ENCODE peak calls at places on chromosomes 11 and 22, in five cellular contexts. K, N, A, X and D are unnamed samples.

GRCh38 chr11:57735655-57736298 is 5.5 kb upstream of the SELENOH start:
- DNase-seq in A (no peak), K (no peak), N (no peak), X (no peak), D (no peak)

GRCh38 chr11:126336646-126337045 is 18.8 kb upstream of the ST3GAL4 start:
- DNase-seq in K (no peak), A (no peak), N (no peak), X (no peak), D (no peak)

GRCh38 chr11:2534131-2534956 is 89.5 kb downstream of the KCNQ1 start:
- DNase-seq in X (peak), K (no peak), N (no peak), A (no peak), D (no peak)

GRCh38 chr11:123381817-123382554 is 48.1 kb upstream of the GRAMD1B start:
- DNase-seq in N (no peak), A (no peak), K (no peak), X (no peak), D (no peak)

GRCh38 chr22:25404556-25404922 is 159.9 kb upstream of the GRK3 start:
- DNase-seq in K (no peak), N (no peak), X (peak), A (no peak), D (no peak)

GRCh38 chr22:20130739-20131592 is 638 bp upstream of the ZDHHC8 start:
- DNase-seq in A (peak), X (peak), N (peak), K (peak), D (peak)

GRCh38 chr11:64537876-64538275 is 53.1 kb upstream of the SLC22A12 start:
- DNase-seq in X (no peak), N (no peak), A (no peak), K (no peak), D (no peak)

GRCh38 chr11:10454902-10455631 is at the start of gene AMPD3:
- DNase-seq in K (peak), A (no peak), N (no peak), X (peak), D (no peak)

GRCh38 chr11:68941324-68942089 is 37.8 kb downstream of the IGHMBP2 start:
- DNase-seq in A (no peak), K (no peak), N (no peak), X (no peak), D (no peak)

GRCh38 chr11:133898770-133899115 is 53.4 kb upstream of the SPATA19 start:
- DNase-seq in K (no peak), A (peak), N (no peak), X (no peak), D (no peak)

GRCh38 chr11:31874631-31875191 is 63.6 kb upstream of the PAX6 start:
- DNase-seq in A (no peak), N (no peak), X (no peak), K (no peak), D (no peak)

GRCh38 chr11:111460752-111461305 is 51.4 kb downstream of the BTG4 start:
- DNase-seq in N (no peak), K (no peak), A (no peak), X (no peak), D (no peak)

GRCh38 chr11:105918039-105918438 is 104.0 kb downstream of the MSANTD4 start:
- DNase-seq in X (no peak), A (no peak), K (no peak), N (no peak), D (no peak)

GRCh38 chr11:30774451-30774850 is 188.3 kb upstream of the MPPED2 start:
- DNase-seq in X (no peak), A (no peak), N (no peak), K (no peak), D (no peak)

GRCh38 chr11:11349870-11350325 is 3.2 kb downstream of the CSNK2A3 start:
- DNase-seq in A (no peak), K (no peak), N (no peak), X (no peak), D (no peak)

GRCh38 chr11:2271077-2271326 is 614 bp upstream of the ASCL2 start:
- DNase-seq in N (no peak), X (peak), A (peak), K (no peak), D (peak)

GRCh38 chr22:49867303-49868250 is 13.9 kb downstream of the ZBED4 start:
- DNase-seq in X (no peak), A (no peak), N (no peak), K (no peak), D (no peak)

GRCh38 chr22:33049125-33049729 is 9.0 kb downstream of the SYN3 start:
- DNase-seq in X (peak), K (peak), A (peak), N (peak), D (peak)

GRCh38 chr11:28526406-28526751 is 418.2 kb downstream of the METTL15 start:
- DNase-seq in X (no peak), A (no peak), N (no peak), K (no peak), D (no peak)

GRCh38 chr11:105648762-105649161 is 38.9 kb downstream of the GRIA4 start:
- DNase-seq in K (no peak), N (no peak), X (no peak), A (no peak), D (no peak)

GRCh38 chr11:13434247-13435205 is 28.5 kb downstream of the BTBD10 start:
- DNase-seq in N (no peak), K (no peak), A (no peak), X (no peak), D (no peak)

GRCh38 chr22:25747245-25747944 is 5.4 kb downstream of the MYO18B start:
- DNase-seq in N (no peak), A (no peak), X (peak), K (no peak), D (no peak)

GRCh38 chr22:35425971-35426800 is 26.2 kb downstream of the MCM5 start:
- DNase-seq in A (no peak), K (peak), N (no peak), X (no peak), D (no peak)

GRCh38 chr11:121207485-121208115 is 85.0 kb upstream of the SC5D start:
- DNase-seq in N (no peak), X (no peak), K (no peak), A (no peak), D (no peak)

GRCh38 chr11:67276821-67277230 is 10.6 kb downstream of the GRK2 start:
- DNase-seq in X (peak), K (no peak), A (peak), N (no peak), D (no peak)

GRCh38 chr22:30934053-30934452 is 34.5 kb downstream of the MORC2 start:
- DNase-seq in X (no peak), A (no peak), K (no peak), N (no peak), D (no peak)